ENCODE peak calls at places on chromosome 21, in six cellular contexts. C, W, A, P, E and R are unnamed samples.

GRCh38 chr21:29697555-29698193 is 242.1 kb downstream of the GRIK1 start:
- DNase-seq in C (peak; percentile 60), W (no peak), A (no peak), P (no peak), E (no peak), R (no peak)

GRCh38 chr21:36584980-36585940 is 105.3 kb upstream of the CLDN14 start:
- DNase-seq in C (peak; percentile 32), W (no peak), A (peak; percentile 8), P (peak; percentile 10), E (no peak), R (no peak)

GRCh38 chr21:25062061-25062460 is 545.2 kb downstream of the MRPL39 start:
- DNase-seq in C (no peak), W (no peak), A (no peak), P (no peak), E (no peak), R (no peak)

GRCh38 chr21:33434770-33435360 is 31.7 kb downstream of the IFNGR2 start:
- DNase-seq in C (peak; percentile 91), W (no peak), A (peak; percentile 95), P (no peak), E (peak; percentile 72), R (peak; percentile 34)

GRCh38 chr21:45895778-45896370 is 85.7 kb upstream of the COL6A1 start:
- DNase-seq in C (no peak), W (peak; percentile 4), A (no peak), P (no peak), E (no peak), R (no peak)

GRCh38 chr21:38988211-38989096 is 182.7 kb downstream of the ETS2 start:
- DNase-seq in C (no peak), W (no peak), A (no peak), P (no peak), E (no peak), R (no peak)

GRCh38 chr21:46639489-46640386 is 4.3 kb downstream of the PRMT2 start:
- DNase-seq in C (peak; percentile 75), W (no peak), A (peak; percentile 40), P (no peak), E (peak; percentile 25), R (no peak)

GRCh38 chr21:41767606-41768370 is 936 bp upstream of the RIPK4 start:
- DNase-seq in C (no peak), W (no peak), A (peak; percentile 46), P (peak; percentile 15), E (no peak), R (no peak)

GRCh38 chr21:32147041-32147440 is 131.8 kb downstream of the MIS18A start:
- DNase-seq in C (no peak), W (no peak), A (no peak), P (no peak), E (no peak), R (no peak)

GRCh38 chr21:38843806-38844479 is 38.2 kb downstream of the ETS2 start:
- DNase-seq in C (no peak), W (no peak), A (peak; percentile 24), P (no peak), E (no peak), R (no peak)

GRCh38 chr21:42061866-42062542 is 9.1 kb upstream of the UMODL1 start:
- DNase-seq in C (no peak), W (no peak), A (no peak), P (no peak), E (no peak), R (peak; percentile 70)

GRCh38 chr21:37207441-37208009 is 59.6 kb downstream of the VPS26C start:
- DNase-seq in C (peak; percentile 76), W (no peak), A (peak; percentile 48), P (no peak), E (no peak), R (no peak)

GRCh38 chr21:28294046-28294445 is 698.6 kb downstream of the LTN1 start:
- DNase-seq in C (no peak), W (no peak), A (peak; percentile 54), P (no peak), E (peak; percentile 5), R (no peak)

GRCh38 chr21:16476056-16476850 is 746.5 kb downstream of the USP25 start:
- DNase-seq in C (no peak), W (no peak), A (no peak), P (no peak), E (no peak), R (no peak)

GRCh38 chr21:46128983-46129571 is 26.3 kb downstream of the FTCD start:
- DNase-seq in C (no peak), W (peak; percentile 24), A (no peak), P (no peak), E (no peak), R (no peak)

GRCh38 chr21:42652527-42653491 is 612 bp upstream of the PDE9A start:
- DNase-seq in C (peak; percentile 24), W (peak; percentile 33), A (no peak), P (peak; percentile 86), E (peak; percentile 79), R (no peak)

GRCh38 chr21:36918291-36918690 is 48.2 kb downstream of the HLCS start:
- DNase-seq in C (no peak), W (no peak), A (no peak), P (no peak), E (no peak), R (no peak)

GRCh38 chr21:23488245-23488644 is 2119.0 kb downstream of the MRPL39 start:
- DNase-seq in C (no peak), W (no peak), A (no peak), P (peak; percentile 85), E (no peak), R (no peak)

GRCh38 chr21:45471229-45472052 is 66.5 kb downstream of the COL18A1 start:
- DNase-seq in C (no peak), W (peak; percentile 21), A (peak; percentile 91), P (no peak), E (peak; percentile 48), R (no peak)

GRCh38 chr21:16422702-16423101 is 692.9 kb downstream of the USP25 start:
- DNase-seq in C (peak; percentile 17), W (no peak), A (no peak), P (no peak), E (no peak), R (no peak)

GRCh38 chr21:28899744-28900143 is 92.9 kb downstream of the LTN1 start:
- DNase-seq in C (peak; percentile 17), W (no peak), A (peak; percentile 57), P (no peak), E (no peak), R (no peak)

GRCh38 chr21:41250519-41250918 is 66.1 kb upstream of the FAM3B start:
- DNase-seq in C (no peak), W (no peak), A (peak; percentile 42), P (no peak), E (no peak), R (no peak)

GRCh38 chr21:37797403-37797802 is 118.9 kb downstream of the KCNJ6 start:
- DNase-seq in C (no peak), W (no peak), A (no peak), P (no peak), E (no peak), R (no peak)

GRCh38 chr21:45013271-45013841 is 61.0 kb upstream of the ADARB1 start:
- DNase-seq in C (no peak), W (peak; percentile 28), A (no peak), P (no peak), E (no peak), R (no peak)

GRCh38 chr21:31136891-31137290 is 98.6 kb upstream of the KRTAP19-8 start:
- DNase-seq in C (no peak), W (no peak), A (no peak), P (no peak), E (no peak), R (no peak)

GRCh38 chr21:32410291-32410690 is 2.2 kb upstream of the EVA1C start:
- DNase-seq in C (no peak), W (no peak), A (no peak), P (no peak), E (no peak), R (no peak)

GRCh38 chr21:45892156-45892919 is 89.2 kb upstream of the COL6A1 start:
- DNase-seq in C (peak; percentile 42), W (peak; percentile 20), A (no peak), P (no peak), E (no peak), R (peak; percentile 45)

GRCh38 chr21:45557611-45558043 is 15.4 kb upstream of the SLC19A1 start:
- DNase-seq in C (no peak), W (peak; percentile 16), A (no peak), P (no peak), E (no peak), R (no peak)

GRCh38 chr21:41626038-41626437 is 118.1 kb upstream of the TMPRSS2 start:
- DNase-seq in C (no peak), W (no peak), A (no peak), P (no peak), E (no peak), R (no peak)

GRCh38 chr21:40967771-40968170 is 120.8 kb upstream of the DSCAM start:
- DNase-seq in C (no peak), W (no peak), A (no peak), P (no peak), E (no peak), R (no peak)

GRCh38 chr21:17523007-17523451 is 10.2 kb downstream of the CXADR start:
- DNase-seq in C (no peak), W (no peak), A (peak; percentile 26), P (peak; percentile 63), E (no peak), R (no peak)

GRCh38 chr21:26719750-26720149 is 125.5 kb downstream of the ADAMTS1 start:
- DNase-seq in C (no peak), W (peak; percentile 60), A (no peak), P (no peak), E (no peak), R (no peak)

GRCh38 chr21:46375560-46376230 is 51.7 kb downstream of the PCNT start:
- DNase-seq in C (no peak), W (no peak), A (no peak), P (no peak), E (no peak), R (no peak)

GRCh38 chr21:46095814-46096595 is 1.9 kb upstream of the COL6A2 start:
- DNase-seq in C (no peak), W (no peak), A (no peak), P (no peak), E (no peak), R (peak; percentile 10)

GRCh38 chr21:28962465-28962864 is 30.2 kb downstream of the LTN1 start:
- DNase-seq in C (no peak), W (no peak), A (no peak), P (no peak), E (no peak), R (no peak)

GRCh38 chr21:35020902-35021301 is 28.2 kb downstream of the RUNX1 start:
- DNase-seq in C (no peak), W (no peak), A (peak; percentile 26), P (no peak), E (no peak), R (no peak)

GRCh38 chr21:31660134-31660565 is 657 bp downstream of the SOD1 start:
- DNase-seq in C (peak; percentile 66), W (no peak), A (no peak), P (peak; percentile 51), E (peak; percentile 15), R (no peak)

GRCh38 chr21:39041815-39042214 is 141.4 kb downstream of the PSMG1 start:
- DNase-seq in C (no peak), W (no peak), A (no peak), P (no peak), E (no peak), R (no peak)

GRCh38 chr21:46247699-46248460 is 19.3 kb upstream of the LSS start:
- DNase-seq in C (no peak), W (no peak), A (no peak), P (no peak), E (no peak), R (no peak)

GRCh38 chr21:45454924-45455315 is 50.0 kb downstream of the COL18A1 start:
- DNase-seq in C (no peak), W (no peak), A (no peak), P (no peak), E (no peak), R (no peak)